ENCODE peak calls at places on chromosomes 11 and 22, in eight cellular contexts. B is stimulated activated CD4-positive, alpha-beta T cell treated with anti-CD3 and anti-CD28 coated beads, TNF-alpha, amount 100 ng/mL, for 1 hour; P is CD8-positive, alpha-beta T cell; I is NCI-H446; Z is GM10248; J is NCI-H2029 treated with DMSO at 0.1 percent for 48 hours; S is left kidney; W is head of caudate nucleus. U is an unnamed sample.

GRCh38 chr22:38798496-38798895 is 4.6 kb upstream of the DNAL4 start:
- DNase-seq in J (no peak), P (no peak), S (no peak), I (no peak), Z (no peak), B (no peak), W (no peak), U (no peak)

GRCh38 chr22:23763579-23764331 is 965 bp downstream of the C22orf15 start:
- DNase-seq in P (no peak), W (no peak), I (no peak), S (peak), J (no peak), Z (peak), B (no peak), U (peak)

GRCh38 chr22:20948989-20949388 is 18.1 kb upstream of the AIFM3 start:
- DNase-seq in S (no peak), I (no peak), W (no peak), B (no peak), P (no peak), J (no peak), Z (no peak), U (no peak)

GRCh38 chr11:124676386-124676785 is 2.7 kb downstream of the SPA17 start:
- DNase-seq in J (no peak), W (no peak), B (no peak), I (no peak), S (no peak), P (no peak), Z (no peak), U (no peak)

GRCh38 chr11:130691581-130691980 is 224.7 kb downstream of the SNX19 start:
- DNase-seq in I (no peak), Z (no peak), W (no peak), S (no peak), B (no peak), P (no peak), J (no peak), U (no peak)

GRCh38 chr11:69475866-69476714 is 5.4 kb upstream of the LINC01488 start:
- DNase-seq in W (no peak), S (no peak), J (no peak), B (no peak), I (no peak), P (no peak), Z (no peak), U (no peak)

GRCh38 chr11:94790771-94791180 is 22.6 kb downstream of the AMOTL1 start:
- DNase-seq in S (no peak), Z (no peak), B (no peak), W (no peak), J (no peak), P (no peak), I (no peak), U (no peak)

GRCh38 chr11:128388182-128388815 is 199.1 kb downstream of the ETS1 start:
- DNase-seq in P (no peak), J (no peak), B (no peak), S (peak), I (no peak), W (no peak), Z (no peak), U (no peak)

GRCh38 chr11:123054301-123055065 is 7.5 kb downstream of the HSPA8 start:
- DNase-seq in I (peak), P (no peak), J (peak), B (no peak), S (peak), Z (peak), W (no peak), U (no peak)

GRCh38 chr11:73584831-73585230 is 13.1 kb downstream of the FAM168A start:
- DNase-seq in P (no peak), J (no peak), W (no peak), B (no peak), Z (no peak), S (no peak), I (no peak), U (no peak)

U was measured in T-helper 9 cell.